ENCODE peak calls at places on chromosomes 7 and 10, in nine cellular contexts. C is mucosa of gallbladder; W is NCI-H2081; P is M059J; R is lung microvascular endothelial cell; F is KG1; O is CD8-positive, alpha-beta T cell; V is mesothelial cell of epicardium; J is tibial nerve. Z is an unnamed sample.

GRCh38 chr7:152588350-152588749 is 87.6 kb downstream of the XRCC2 start:
- DNase-seq in C (no peak), W (no peak), P (peak), R (no peak), F (no peak), O (no peak), V (no peak), J (no peak), Z (no peak)

GRCh38 chr7:74059681-74060588 is 23.7 kb upstream of the LIMK1 start:
- DNase-seq in C (peak), W (no peak), P (peak), R (no peak), F (no peak), O (no peak), V (no peak), J (no peak), Z (no peak)

GRCh38 chr10:58307676-58308075 is 27.1 kb upstream of the UBE2D1 start:
- DNase-seq in C (no peak), W (no peak), P (no peak), R (no peak), F (no peak), O (no peak), V (no peak), J (no peak), Z (no peak)

GRCh38 chr10:79136227-79137005 is 67.7 kb downstream of the ZMIZ1 start:
- DNase-seq in C (no peak), W (no peak), P (no peak), R (no peak), F (peak), O (no peak), V (no peak), J (no peak), Z (no peak)

GRCh38 chr10:25300073-25300472 is 125.3 kb downstream of the GPR158 start:
- DNase-seq in C (no peak), W (no peak), P (no peak), R (no peak), F (no peak), O (no peak), V (no peak), J (no peak), Z (no peak)

GRCh38 chr7:17298840-17299476 is 506 bp downstream of the AHR start:
- DNase-seq in C (peak), W (peak), P (peak), R (peak), F (no peak), O (peak), V (peak), J (peak), Z (no peak)

GRCh38 chr10:98429320-98430072 is 14.5 kb upstream of the PYROXD2 start:
- DNase-seq in C (no peak), W (no peak), P (no peak), R (no peak), F (no peak), O (no peak), V (no peak), J (no peak), Z (no peak)

GRCh38 chr10:12784646-12785045 is 216.9 kb downstream of the CCDC3 start:
- DNase-seq in C (no peak), W (no peak), P (no peak), R (no peak), F (no peak), O (no peak), V (no peak), J (no peak), Z (no peak)

GRCh38 chr10:15879058-15879457 is 18.8 kb upstream of the MINDY3 start:
- DNase-seq in C (no peak), W (peak), P (peak), R (peak), F (peak), O (no peak), V (no peak), J (peak), Z (peak)

GRCh38 chr10:5404188-5405041 is at the start of gene TUBAL3:
- DNase-seq in C (no peak), W (no peak), P (no peak), R (peak), F (no peak), O (no peak), V (no peak), J (no peak), Z (peak)

GRCh38 chr10:44184633-44185314 is 200.1 kb downstream of the CXCL12 start:
- DNase-seq in C (no peak), W (no peak), P (no peak), R (no peak), F (no peak), O (no peak), V (no peak), J (no peak), Z (no peak)

GRCh38 chr7:64634406-64635062 is 31.4 kb upstream of the ZNF107 start:
- DNase-seq in C (no peak), W (no peak), P (no peak), R (no peak), F (no peak), O (no peak), V (no peak), J (no peak), Z (no peak)

GRCh38 chr7:152000191-152000590 is 25.3 kb upstream of the GALNT11 start:
- DNase-seq in C (no peak), W (no peak), P (no peak), R (no peak), F (no peak), O (no peak), V (no peak), J (no peak), Z (no peak)

GRCh38 chr10:114681542-114681941 is 23.5 kb upstream of the ABLIM1 start:
- DNase-seq in C (peak), W (peak), P (peak), R (peak), F (no peak), O (no peak), V (no peak), J (no peak), Z (peak)

GRCh38 chr7:77321300-77321699 is 94.8 kb downstream of the GSAP start:
- DNase-seq in C (no peak), W (no peak), P (no peak), R (no peak), F (no peak), O (no peak), V (no peak), J (no peak), Z (no peak)

GRCh38 chr10:8061274-8062211 is 7.1 kb downstream of the GATA3 start:
- DNase-seq in C (no peak), W (no peak), P (peak), R (no peak), F (no peak), O (peak), V (no peak), J (no peak), Z (peak)

GRCh38 chr7:152752513-152752912 is 7.0 kb upstream of the ACTR3B start:
- DNase-seq in C (no peak), W (no peak), P (peak), R (no peak), F (no peak), O (no peak), V (no peak), J (no peak), Z (no peak)

GRCh38 chr7:26042237-26042636 is 109.8 kb upstream of the NFE2L3 start:
- DNase-seq in C (no peak), W (no peak), P (no peak), R (no peak), F (no peak), O (no peak), V (no peak), J (no peak), Z (no peak)

GRCh38 chr7:46859963-46860475 is 721.9 kb downstream of the TNS3 start:
- DNase-seq in C (no peak), W (no peak), P (peak), R (peak), F (no peak), O (no peak), V (no peak), J (no peak), Z (peak)

GRCh38 chr7:143958781-143959180 is 4.1 kb downstream of the OR2F1 start:
- DNase-seq in C (no peak), W (no peak), P (peak), R (no peak), F (no peak), O (no peak), V (no peak), J (no peak), Z (no peak)

GRCh38 chr7:4726051-4726450 is 44.0 kb downstream of the FOXK1 start:
- DNase-seq in C (no peak), W (no peak), P (no peak), R (peak), F (no peak), O (no peak), V (no peak), J (no peak), Z (peak)

GRCh38 chr10:51698473-51699063 is 827 bp downstream of the CSTF2T start:
- DNase-seq in C (no peak), W (no peak), P (no peak), R (peak), F (no peak), O (no peak), V (no peak), J (no peak), Z (no peak)

GRCh38 chr10:13707156-13707881 is 120.6 kb downstream of the PRPF18 start:
- DNase-seq in C (peak), W (no peak), P (no peak), R (peak), F (no peak), O (no peak), V (peak), J (peak), Z (peak)

GRCh38 chr7:50304911-50305621 is 550 bp downstream of the IKZF1 start:
- DNase-seq in C (no peak), W (no peak), P (no peak), R (no peak), F (peak), O (peak), V (no peak), J (no peak), Z (no peak)

GRCh38 chr10:123146892-123147634 is 873 bp upstream of the HMX2 start:
- DNase-seq in C (no peak), W (no peak), P (no peak), R (no peak), F (no peak), O (no peak), V (no peak), J (no peak), Z (no peak)

GRCh38 chr10:130802301-130802700 is 509.2 kb downstream of the TCERG1L start:
- DNase-seq in C (no peak), W (no peak), P (no peak), R (no peak), F (no peak), O (no peak), V (no peak), J (no peak), Z (no peak)

GRCh38 chr10:343231-344215 is 208.3 kb downstream of the ZMYND11 start:
- DNase-seq in C (no peak), W (no peak), P (no peak), R (no peak), F (no peak), O (no peak), V (no peak), J (no peak), Z (no peak)

GRCh38 chr10:122503004-122503403 is 41.7 kb downstream of the HTRA1 start:
- DNase-seq in C (no peak), W (no peak), P (no peak), R (no peak), F (no peak), O (no peak), V (no peak), J (no peak), Z (no peak)

GRCh38 chr10:80041162-80041561 is 37.3 kb upstream of the TMEM254 start:
- DNase-seq in C (no peak), W (no peak), P (no peak), R (no peak), F (no peak), O (no peak), V (no peak), J (no peak), Z (no peak)

GRCh38 chr10:123287594-123288247 is 133.5 kb downstream of the BUB3 start:
- DNase-seq in C (no peak), W (no peak), P (peak), R (peak), F (no peak), O (no peak), V (no peak), J (no peak), Z (no peak)

GRCh38 chr10:114142018-114142417 is 32.0 kb downstream of the CCDC186 start:
- DNase-seq in C (no peak), W (no peak), P (no peak), R (no peak), F (no peak), O (no peak), V (no peak), J (no peak), Z (no peak)

GRCh38 chr10:125377368-125377767 is 217.0 kb upstream of the CTBP2 start:
- DNase-seq in C (no peak), W (no peak), P (no peak), R (no peak), F (no peak), O (no peak), V (no peak), J (no peak), Z (no peak)

GRCh38 chr7:87600130-87601124 is at the start of gene ABCB1:
- DNase-seq in C (peak), W (peak), P (peak), R (peak), F (peak), O (peak), V (peak), J (peak), Z (peak)

GRCh38 chr7:124812764-124813163 is 47.2 kb upstream of the GPR37 start:
- DNase-seq in C (no peak), W (no peak), P (no peak), R (no peak), F (no peak), O (no peak), V (no peak), J (no peak), Z (no peak)

GRCh38 chr7:23918856-23919255 is 208.8 kb downstream of the STK31 start:
- DNase-seq in C (peak), W (no peak), P (peak), R (no peak), F (no peak), O (no peak), V (no peak), J (no peak), Z (no peak)

GRCh38 chr7:91169819-91170218 is 94.4 kb upstream of the FZD1 start:
- DNase-seq in C (no peak), W (peak), P (no peak), R (no peak), F (no peak), O (no peak), V (no peak), J (no peak), Z (no peak)

GRCh38 chr10:95537543-95537930 is 23.6 kb downstream of the SORBS1 start:
- DNase-seq in C (no peak), W (no peak), P (peak), R (no peak), F (no peak), O (no peak), V (no peak), J (no peak), Z (no peak)